ENCODE peak calls at places on chromosomes 5 and 9, in four cellular contexts. M is ovary, D is coronary artery, V is fibroblast of lung. I is an unnamed sample.

GRCh38 chr9:128920381-128921058 is at the start of gene PHYHD1:
- DNase-seq in M (peak), D (peak), V (peak), I (peak)

GRCh38 chr9:135609366-135609955 is 29.9 kb downstream of the GLT6D1 start:
- DNase-seq in M (no peak), D (no peak), V (no peak), I (no peak)

GRCh38 chr9:110064721-110065252 is 143.2 kb downstream of the C9orf152 start:
- DNase-seq in M (no peak), D (no peak), V (no peak), I (no peak)

GRCh38 chr9:68804911-68805889 is 100.2 kb downstream of the PIP5K1B start:
- DNase-seq in M (no peak), D (no peak), V (no peak), I (no peak)

GRCh38 chr9:137604345-137605145 is 941 bp upstream of the ARRDC1 start:
- DNase-seq in M (no peak), D (no peak), V (no peak), I (no peak)

GRCh38 chr5:187042-187431 is 4.3 kb upstream of the LRRC14B start:
- DNase-seq in M (no peak), D (no peak), V (no peak), I (peak)

GRCh38 chr9:137237759-137238726 is 3.0 kb upstream of the TUBB4B start:
- DNase-seq in M (no peak), D (no peak), V (no peak), I (no peak)

GRCh38 chr9:136079211-136079915 is 15.7 kb downstream of the NACC2 start:
- DNase-seq in M (no peak), D (no peak), V (no peak), I (peak)

GRCh38 chr5:36606437-36607113 is at the start of gene SLC1A3:
- DNase-seq in M (peak), D (no peak), V (peak), I (peak)

GRCh38 chr9:75265525-75265972 is 177.2 kb downstream of the OSTF1 start:
- DNase-seq in M (peak), D (no peak), V (peak), I (no peak)

I was measured in left cardiac atrium.